ENCODE peak calls at places on chromosomes 13 and 19, in four cellular contexts. One of them, this sample, is unnamed.
A peak's percentile ranks its signal among the peaks of the same experiment; 100 is the strongest.

GRCh38 chr19:45528149-45528743 is 21.0 kb downstream of the VASP start:
- DNase-seq in nucleus accumbens: no peak
- DNase-seq in cardiac muscle cell: peak; percentile 21
- DNase-seq in GOT3: no peak
- DNase-seq in this sample: no peak

GRCh38 chr13:99335603-99336002 is 28.4 kb upstream of the GPR183 start:
- DNase-seq in nucleus accumbens: no peak
- DNase-seq in cardiac muscle cell: no peak
- DNase-seq in GOT3: no peak
- DNase-seq in this sample: no peak

GRCh38 chr19:33530842-33531241 is 9.3 kb upstream of the PEPD start:
- DNase-seq in nucleus accumbens: no peak
- DNase-seq in cardiac muscle cell: no peak
- DNase-seq in GOT3: no peak
- DNase-seq in this sample: no peak

GRCh38 chr19:13507053-13507611 is 853 bp upstream of the CACNA1A start:
- DNase-seq in nucleus accumbens: peak; percentile 23
- DNase-seq in cardiac muscle cell: peak; percentile 40
- DNase-seq in GOT3: no peak
- DNase-seq in this sample: no peak

GRCh38 chr19:55689366-55690108 is 14.5 kb downstream of the EPN1 start:
- DNase-seq in nucleus accumbens: no peak
- DNase-seq in cardiac muscle cell: no peak
- DNase-seq in GOT3: no peak
- DNase-seq in this sample: no peak

GRCh38 chr19:55158848-55159793 is 1.6 kb upstream of the TNNI3 start:
- DNase-seq in nucleus accumbens: no peak
- DNase-seq in cardiac muscle cell: peak; percentile 70
- DNase-seq in GOT3: no peak
- DNase-seq in this sample: no peak

GRCh38 chr13:73417012-73417615 is 358.3 kb downstream of the KLF5 start:
- DNase-seq in nucleus accumbens: no peak
- DNase-seq in cardiac muscle cell: peak; percentile 19
- DNase-seq in GOT3: no peak
- DNase-seq in this sample: no peak

GRCh38 chr13:97113231-97114001 is 108.7 kb upstream of the MBNL2 start:
- DNase-seq in nucleus accumbens: peak; percentile 68
- DNase-seq in cardiac muscle cell: no peak
- DNase-seq in GOT3: no peak
- DNase-seq in this sample: peak; percentile 15

This sample was measured in substantia nigra.